ENCODE peak calls at places on chromosomes 16 and 17, in nine cellular contexts. X is stimulated activated naive CD8-positive, alpha-beta T cell treated with anti-CD3 and anti-CD28 coated beads, Interleukin-15, Interleukin-2, amounts not matched to agents 100 U/mL and 50 U/mL, for 24 hours; B is HL-60; G is colonic mucosa; H is RPMI7951; E is CD4-positive, alpha-beta T cell; W is lower leg skin; A is HTR-8/SVneo; V is mesendoderm. S is an unnamed sample.

GRCh38 chr17:60652484-60653247 is 25.0 kb upstream of the BCAS3 start:
- DNase-seq in G (no peak), V (no peak), E (no peak), W (no peak), B (no peak), X (no peak), A (no peak), H (no peak), S (no peak)

GRCh38 chr17:55117063-55117611 is 147.6 kb upstream of the HLF start:
- DNase-seq in H (no peak), V (no peak), B (no peak), E (no peak), G (no peak), W (no peak), X (no peak), A (no peak), S (no peak)

GRCh38 chr16:85605912-85606841 is 6.9 kb upstream of the GSE1 start:
- DNase-seq in X (no peak), V (no peak), G (no peak), A (no peak), H (no peak), B (no peak), E (no peak), W (no peak), S (no peak)

GRCh38 chr16:22198547-22199293 is 7.4 kb upstream of the EEF2K start:
- DNase-seq in E (no peak), X (no peak), W (no peak), V (no peak), H (no peak), A (no peak), G (no peak), B (no peak), S (no peak)

GRCh38 chr16:86665319-86665675 is 86.9 kb downstream of the FOXL1 start:
- DNase-seq in A (no peak), G (no peak), X (no peak), E (no peak), H (peak), B (no peak), W (no peak), V (no peak), S (no peak)

GRCh38 chr16:21226749-21227148 is 6.8 kb upstream of the ANKS4B start:
- DNase-seq in W (no peak), X (no peak), A (no peak), G (no peak), H (peak), B (no peak), E (no peak), V (no peak), S (no peak)

GRCh38 chr17:37605813-37606505 is 3.3 kb downstream of the SYNRG start:
- DNase-seq in A (no peak), X (peak), B (no peak), H (no peak), G (peak), E (peak), W (no peak), V (no peak), S (peak)

GRCh38 chr17:75552847-75553552 is 27.5 kb downstream of the LLGL2 start:
- DNase-seq in W (no peak), E (no peak), B (no peak), X (no peak), V (peak), G (no peak), A (peak), H (peak), S (no peak)

GRCh38 chr16:57667069-57667525 is 1.0 kb upstream of the ADGRG3 start:
- DNase-seq in H (no peak), B (no peak), A (no peak), E (no peak), V (no peak), X (no peak), W (no peak), G (no peak), S (no peak)

GRCh38 chr16:83692224-83692623 is 115.6 kb upstream of the HSBP1 start:
- DNase-seq in H (no peak), G (no peak), V (no peak), B (no peak), W (no peak), A (no peak), X (no peak), E (no peak), S (no peak)

GRCh38 chr17:1999557-2000251 is 25.4 kb downstream of the RTN4RL1 start:
- DNase-seq in X (no peak), B (no peak), H (peak), A (no peak), W (no peak), G (peak), V (peak), E (no peak), S (no peak)

GRCh38 chr17:3683054-3683511 is 12.9 kb downstream of the P2RX5 start:
- DNase-seq in H (no peak), W (no peak), B (no peak), G (no peak), V (peak), E (peak), A (peak), X (peak), S (no peak)

GRCh38 chr16:79607587-79607986 is 7.0 kb upstream of the MAF start:
- DNase-seq in W (no peak), H (peak), B (no peak), A (no peak), V (peak), X (no peak), G (no peak), E (no peak), S (no peak)

GRCh38 chr17:76597156-76598003 is 11.7 kb upstream of the ST6GALNAC2 start:
- DNase-seq in G (no peak), E (no peak), V (no peak), W (peak), X (no peak), H (no peak), B (no peak), A (no peak), S (no peak)

GRCh38 chr16:63983401-63983800 is 1138.5 kb downstream of the CDH11 start:
- DNase-seq in X (no peak), G (no peak), A (no peak), E (no peak), V (peak), B (no peak), W (no peak), H (no peak), S (no peak)